ENCODE peak calls at places on chromosome 11, in seven cellular contexts. L is PC-3, I is neuronal stem cell, K is prostate gland, R is Peyer's patch, Z is heart left ventricle, W is mesenchymal stem cell. E is an unnamed sample.

GRCh38 chr11:86101941-86102407 is 33.1 kb upstream of the PICALM start:
- DNase-seq in L (peak; percentile 81), W (no peak), Z (no peak), R (no peak), I (no peak), K (no peak), E (no peak)

GRCh38 chr11:43585877-43586608 is 94.5 kb upstream of the HSD17B12 start:
- DNase-seq in W (no peak), R (no peak), K (no peak), Z (no peak), I (no peak), L (no peak), E (no peak)

GRCh38 chr11:10438451-10438850 is 16.6 kb upstream of the AMPD3 start:
- DNase-seq in W (no peak), L (no peak), R (no peak), Z (no peak), I (no peak), K (no peak), E (no peak)

GRCh38 chr11:11472096-11472495 is 119.0 kb upstream of the CSNK2A3 start:
- DNase-seq in L (no peak), R (no peak), W (no peak), Z (no peak), K (no peak), I (no peak), E (no peak)

GRCh38 chr11:88363566-88364169 is 26.1 kb upstream of the CTSC start:
- DNase-seq in W (peak; percentile 68), L (peak; percentile 27), K (no peak), I (no peak), Z (no peak), R (no peak), E (no peak)

GRCh38 chr11:82811369-82811768 is 77.7 kb upstream of the FAM181B start:
- DNase-seq in K (no peak), W (no peak), Z (no peak), I (no peak), L (no peak), R (no peak), E (no peak)

GRCh38 chr11:23688835-23689234 is 808.0 kb upstream of the LUZP2 start:
- DNase-seq in L (peak; percentile 54), R (no peak), W (peak; percentile 89), Z (no peak), K (no peak), I (no peak), E (no peak)

GRCh38 chr11:123616505-123617198 is 37.8 kb downstream of the SCN3B start:
- DNase-seq in K (peak; percentile 53), Z (peak; percentile 78), I (no peak), R (no peak), W (peak; percentile 76), L (no peak), E (peak; percentile 34)

GRCh38 chr11:6413791-6414231 is 5.1 kb downstream of the APBB1 start:
- DNase-seq in I (no peak), L (no peak), Z (no peak), W (no peak), K (no peak), R (no peak), E (no peak)

GRCh38 chr11:2806351-2807058 is 79.1 kb downstream of the CDKN1C start:
- DNase-seq in L (no peak), K (no peak), W (no peak), Z (peak; percentile 15), R (peak; percentile 42), I (no peak), E (peak; percentile 26)

GRCh38 chr11:125902927-125903752 is at the start of gene PUS3:
- DNase-seq in Z (peak; percentile 90), R (peak; percentile 95), K (peak; percentile 84), W (peak; percentile 86), I (peak; percentile 66), L (peak; percentile 90), E (peak; percentile 92)

GRCh38 chr11:33197915-33198727 is 36.8 kb upstream of the CSTF3 start:
- DNase-seq in K (no peak), R (no peak), L (no peak), Z (no peak), W (no peak), I (no peak), E (no peak)

GRCh38 chr11:78256962-78257361 is 68.2 kb downstream of the USP35 start:
- DNase-seq in R (peak; percentile 70), L (no peak), I (no peak), Z (peak; percentile 84), W (peak; percentile 57), K (no peak), E (peak; percentile 87)

GRCh38 chr11:129974672-129975071 is 28.0 kb downstream of the PRDM10 start:
- DNase-seq in Z (no peak), W (no peak), L (no peak), R (no peak), I (no peak), K (no peak), E (no peak)

GRCh38 chr11:104823638-104824037 is 74.6 kb downstream of the CASP12 start:
- DNase-seq in R (no peak), W (no peak), L (no peak), Z (no peak), I (no peak), K (no peak), E (no peak)

GRCh38 chr11:1820463-1821325 is 14.1 kb upstream of the SYT8 start:
- DNase-seq in L (peak; percentile 43), K (no peak), I (no peak), W (no peak), Z (no peak), R (no peak), E (no peak)

GRCh38 chr11:95308512-95309035 is 77.6 kb upstream of the SESN3 start:
- DNase-seq in Z (no peak), L (no peak), W (no peak), R (no peak), K (no peak), I (no peak), E (no peak)

GRCh38 chr11:2769779-2770555 is 70.2 kb upstream of the KCNQ1OT1 start:
- DNase-seq in L (no peak), R (peak; percentile 33), I (no peak), K (peak; percentile 3), Z (peak; percentile 4), W (no peak), E (peak; percentile 22)

GRCh38 chr11:66494458-66494857 is 14.2 kb downstream of the DPP3 start:
- DNase-seq in W (no peak), I (no peak), K (no peak), R (no peak), Z (no peak), L (no peak), E (no peak)

GRCh38 chr11:66493124-66493523 is 12.9 kb downstream of the DPP3 start:
- DNase-seq in K (no peak), W (no peak), Z (no peak), I (no peak), R (peak; percentile 73), L (no peak), E (no peak)

GRCh38 chr11:66497206-66497605 is 13.2 kb upstream of the BBS1 start:
- DNase-seq in I (no peak), W (no peak), L (no peak), R (no peak), Z (no peak), K (no peak), E (no peak)

GRCh38 chr11:66494935-66495334 is 14.7 kb downstream of the DPP3 start:
- DNase-seq in I (no peak), L (no peak), W (no peak), Z (no peak), K (no peak), R (no peak), E (no peak)

DNA sequence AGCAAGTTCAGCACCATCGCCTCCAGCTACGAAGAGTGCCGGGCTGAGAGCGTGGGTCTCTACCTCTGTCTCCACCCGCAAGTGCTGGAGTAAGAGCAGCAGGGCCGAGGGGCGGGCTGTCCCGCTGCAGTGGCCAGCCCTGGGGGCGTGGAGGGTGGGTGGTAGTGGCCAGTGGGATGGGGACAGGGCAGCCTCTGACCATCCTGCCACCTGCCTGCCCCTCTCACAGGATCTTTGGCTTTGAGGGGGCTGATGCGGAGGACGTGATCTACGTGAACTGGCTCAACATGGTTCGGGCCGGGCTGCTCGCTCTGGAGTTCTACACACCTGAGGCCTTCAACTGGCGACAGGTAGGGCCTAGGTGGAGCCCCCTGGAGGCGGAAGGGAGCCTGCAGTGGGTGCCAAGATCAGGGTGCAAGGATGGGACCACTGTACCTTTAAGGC is 15.0 kb upstream of the BBS1 start:
- DNase-seq in W (no peak), L (peak; percentile 21), K (no peak), I (no peak), R (no peak), Z (no peak), E (no peak)
- H3K36me3 ChIP-seq in W (peaks cover 58% of the 10 kb centered on the region), L (peaks cover 43% of the 10 kb centered on the region), K (no peaks in the 10 kb centered on the region), I (peaks cover 28% of the 10 kb centered on the region), R (no peaks in the 10 kb centered on the region), Z (peaks cover 80% of the 10 kb centered on the region), E (no peaks in the 10 kb centered on the region)

GRCh38 chr11:65579291-65579690 is 3.4 kb downstream of the EHBP1L1 start:
- DNase-seq in W (no peak), L (no peak), Z (no peak), I (no peak), K (no peak), R (no peak), E (no peak)
- H3K4me1 ChIP-seq in W (peaks cover 33% of the 10 kb centered on the region), L (peaks cover 31% of the 10 kb centered on the region), Z (peaks cover 22% of the 10 kb centered on the region), I (peaks cover 11% of the 10 kb centered on the region), K (peaks cover 13% of the 10 kb centered on the region), R (peaks cover 52% of the 10 kb centered on the region), E (no peaks in the 10 kb centered on the region)

GRCh38 chr11:134154441-134154840 is 69.3 kb downstream of the NCAPD3 start:
- DNase-seq in I (no peak), W (no peak), Z (no peak), L (no peak), R (no peak), K (no peak), E (no peak)
- H3K36me3 ChIP-seq in I (peaks cover 52% of the 10 kb centered on the region), W (peaks cover 93% of the 10 kb centered on the region), Z (peaks cover 85% of the 10 kb centered on the region), L (peaks cover 79% of the 10 kb centered on the region), R (no peaks in the 10 kb centered on the region), K (no peaks in the 10 kb centered on the region), E (peaks cover 52% of the 10 kb centered on the region)

GRCh38 chr11:121066623-121067022 is 34.4 kb upstream of the TECTA start:
- DNase-seq in W (no peak), I (no peak), R (no peak), K (no peak), L (no peak), Z (no peak), E (no peak)

GRCh38 chr11:121067912-121068652 is 33.0 kb upstream of the TECTA start:
- DNase-seq in L (no peak), R (no peak), Z (no peak), K (no peak), W (no peak), I (no peak), E (no peak)

GRCh38 chr11:121067453-121067852 is 33.6 kb upstream of the TECTA start:
- DNase-seq in I (no peak), Z (no peak), R (no peak), L (peak; percentile 95), W (peak; percentile 19), K (no peak), E (no peak)

GRCh38 chr11:121068787-121069186 is 32.3 kb upstream of the TECTA start:
- DNase-seq in W (no peak), L (no peak), I (no peak), Z (no peak), R (peak; percentile 47), K (no peak), E (no peak)

GRCh38 chr11:121067026-121067425 is 34.0 kb upstream of the TECTA start:
- DNase-seq in W (no peak), R (no peak), L (peak; percentile 72), K (no peak), Z (no peak), I (no peak), E (no peak)
- H3K4me1 ChIP-seq in W (no peaks in the 10 kb centered on the region), R (peaks cover 9% of the 10 kb centered on the region), L (peaks cover 22% of the 10 kb centered on the region), K (no peaks in the 10 kb centered on the region), Z (no peaks in the 10 kb centered on the region), I (peaks cover 4% of the 10 kb centered on the region), E (peaks cover 5% of the 10 kb centered on the region)

E was measured in lung.